ENCODE peak calls at places on chromosomes 13 and 19, in seven cellular contexts. I is breast epithelium, U is endodermal cell, K is ascending aorta, L is pancreas, B is fibroblast of pulmonary artery, Y is foreskin fibroblast. O is an unnamed sample.
A peak's percentile ranks its signal among the peaks of the same experiment; 100 is the strongest.

GRCh38 chr19:14556662-14557188 is 15.1 kb downstream of the NDUFB7 start:
- DNase-seq in U (peak; percentile 94), I (peak; percentile 79), Y (peak; percentile 92), B (peak; percentile 86), L (peak; percentile 90), K (no peak), O (peak; percentile 44)

GRCh38 chr13:114227528-114227927 is 7.2 kb upstream of the CDC16 start:
- DNase-seq in I (no peak), K (no peak), L (no peak), B (no peak), U (no peak), Y (no peak), O (no peak)

GRCh38 chr19:40603071-40603718 is 2.0 kb downstream of the LTBP4 start:
- DNase-seq in U (no peak), I (no peak), L (no peak), B (peak; percentile 70), Y (no peak), K (no peak), O (no peak)

GRCh38 chr13:99766641-99767045 is 204.9 kb downstream of the ZIC5 start:
- DNase-seq in U (peak; percentile 77), B (no peak), I (no peak), L (no peak), K (no peak), Y (no peak), O (no peak)

GRCh38 chr13:110304256-110304655 is 2.7 kb downstream of the COL4A1 start:
- DNase-seq in I (no peak), B (peak; percentile 74), U (no peak), Y (peak; percentile 79), L (no peak), K (no peak), O (no peak)

GRCh38 chr13:27053902-27054595 is 117.6 kb downstream of the USP12 start:
- DNase-seq in I (no peak), L (no peak), B (peak; percentile 69), U (no peak), K (no peak), Y (peak; percentile 92), O (no peak)

GRCh38 chr19:45451181-45451849 is 16.5 kb upstream of the FOSB start:
- DNase-seq in B (peak; percentile 62), I (no peak), L (peak; percentile 43), Y (peak; percentile 71), U (peak; percentile 69), K (no peak), O (no peak)

GRCh38 chr13:39779337-39780270 is 124.1 kb downstream of the COG6 start:
- DNase-seq in L (no peak), I (no peak), B (peak; percentile 60), K (no peak), Y (peak; percentile 42), U (no peak), O (no peak)

GRCh38 chr19:16940626-16941025 is 51.8 kb downstream of the F2RL3 start:
- DNase-seq in K (no peak), B (no peak), Y (no peak), U (no peak), I (peak; percentile 10), L (no peak), O (no peak)

GRCh38 chr13:30463820-30464495 is 1.8 kb downstream of the HMGB1 start:
- DNase-seq in K (no peak), Y (peak; percentile 79), L (peak; percentile 74), U (peak; percentile 65), I (peak; percentile 54), B (peak; percentile 69), O (no peak)

GRCh38 chr19:2791876-2792275 is 6.6 kb downstream of the THOP1 start:
- DNase-seq in U (no peak), B (no peak), I (no peak), Y (no peak), L (no peak), K (no peak), O (no peak)

GRCh38 chr19:4053423-4054324 is 13.0 kb downstream of the ZBTB7A start:
- DNase-seq in Y (no peak), U (no peak), K (no peak), L (no peak), B (no peak), I (no peak), O (no peak)

GRCh38 chr19:35046461-35046860 is 4.9 kb downstream of the HPN start:
- DNase-seq in B (no peak), K (no peak), Y (no peak), I (no peak), L (peak; percentile 83), U (no peak), O (no peak)

GRCh38 chr19:56304243-56304642 is 10.4 kb downstream of the ZSCAN5A start:
- DNase-seq in U (no peak), I (no peak), L (no peak), K (no peak), B (no peak), Y (no peak), O (no peak)

GRCh38 chr19:3129112-3129511 is 6.7 kb upstream of the GNA15 start:
- DNase-seq in K (no peak), B (peak; percentile 85), U (peak; percentile 34), I (no peak), L (no peak), Y (peak; percentile 82), O (no peak)

GRCh38 chr19:12611361-12611699 is 610 bp downstream of the ZNF791 start:
- DNase-seq in K (peak; percentile 9), L (peak; percentile 75), B (peak; percentile 76), I (peak; percentile 75), U (peak; percentile 86), Y (peak; percentile 84), O (peak; percentile 42)

GRCh38 chr19:43776285-43776684 is 4.5 kb downstream of the KCNN4 start:
- DNase-seq in L (no peak), B (no peak), K (no peak), Y (no peak), U (no peak), I (no peak), O (no peak)

GRCh38 chr19:43775299-43775890 is 5.4 kb downstream of the KCNN4 start:
- DNase-seq in L (no peak), B (no peak), K (no peak), Y (no peak), U (no peak), I (no peak), O (no peak)

GRCh38 chr19:43773725-43774102 is 7.1 kb downstream of the KCNN4 start:
- DNase-seq in L (no peak), U (no peak), K (no peak), Y (no peak), B (no peak), I (no peak), O (no peak)

GRCh38 chr19:43777163-43777700 is 3.5 kb downstream of the KCNN4 start:
- DNase-seq in L (no peak), Y (peak; percentile 44), K (no peak), B (no peak), U (no peak), I (no peak), O (no peak)

GRCh38 chr19:43774103-43774939 is 6.5 kb downstream of the KCNN4 start:
- DNase-seq in U (peak; percentile 94), I (no peak), K (no peak), Y (peak; percentile 89), B (peak; percentile 57), L (peak; percentile 88), O (no peak)
- TF ChIP-seq CTCF in U (peak; percentile 83), I (no peak), K (peak; percentile 50), Y (peak; percentile 58), B (peak; percentile 50), L (peak; percentile 24), O (peak; percentile 82)

DNA sequence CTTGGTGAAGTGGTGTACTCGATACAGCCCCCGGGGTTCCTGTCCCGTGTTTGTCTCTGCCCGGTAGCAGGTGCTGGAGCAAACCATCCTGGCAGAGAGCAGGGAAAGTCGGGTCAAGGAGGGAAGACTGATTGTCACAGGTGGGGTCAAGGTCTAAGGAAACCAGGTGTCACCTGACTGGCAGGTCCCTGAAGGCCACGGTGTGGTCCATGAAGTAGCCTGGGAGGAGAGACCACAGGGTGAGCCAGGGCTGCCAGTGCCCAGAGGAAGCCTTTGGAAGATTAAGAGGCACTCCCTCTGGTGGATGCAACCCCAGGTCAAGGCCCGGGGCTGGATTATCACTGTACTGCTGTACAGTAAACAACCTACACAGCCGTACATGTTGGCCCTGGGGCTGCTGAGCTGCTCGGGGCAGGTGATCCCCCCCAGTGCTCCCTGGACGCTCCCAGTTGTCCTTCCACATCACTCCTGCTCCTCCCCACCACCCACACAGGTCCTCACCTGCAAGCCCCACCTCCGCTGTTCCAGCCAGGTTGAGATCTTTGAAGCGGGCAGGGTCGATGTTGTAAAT is 6.0 kb upstream of the CCER2 start:
- DNase-seq in Y (peak; percentile 38), L (no peak), U (no peak), I (no peak), K (no peak), B (peak; percentile 14), O (no peak)
- TF ChIP-seq CTCF in Y (no peak), L (no peak), U (peak; percentile 60), I (no peak), K (no peak), B (peak; percentile 7), O (no peak)

GRCh38 chr13:113034451-113035208 is 65.6 kb downstream of the MCF2L start:
- DNase-seq in I (no peak), L (peak; percentile 54), U (peak; percentile 81), B (peak; percentile 70), Y (peak; percentile 84), K (no peak), O (no peak)
- TF ChIP-seq CTCF in I (peak; percentile 71), L (peak; percentile 15), U (peak; percentile 78), B (peak; percentile 76), Y (peak; percentile 75), K (peak; percentile 78), O (no peak)

GRCh38 chr13:113084943-113085540 is 20.5 kb upstream of the F7 start:
- DNase-seq in U (no peak), L (peak; percentile 69), Y (no peak), B (no peak), I (no peak), K (no peak), O (no peak)

GRCh38 chr13:113086991-113087922 is 18.3 kb upstream of the F7 start:
- DNase-seq in Y (no peak), I (no peak), B (no peak), K (no peak), U (no peak), L (peak; percentile 41), O (no peak)

GRCh38 chr13:113087923-113088690 is 17.5 kb upstream of the F7 start:
- DNase-seq in K (no peak), I (no peak), L (peak; percentile 47), B (no peak), U (peak; percentile 29), Y (no peak), O (no peak)

GRCh38 chr13:113084094-113084942 is 21.3 kb upstream of the F7 start:
- DNase-seq in B (no peak), K (no peak), U (no peak), Y (no peak), L (peak; percentile 36), I (no peak), O (no peak)

DNA sequence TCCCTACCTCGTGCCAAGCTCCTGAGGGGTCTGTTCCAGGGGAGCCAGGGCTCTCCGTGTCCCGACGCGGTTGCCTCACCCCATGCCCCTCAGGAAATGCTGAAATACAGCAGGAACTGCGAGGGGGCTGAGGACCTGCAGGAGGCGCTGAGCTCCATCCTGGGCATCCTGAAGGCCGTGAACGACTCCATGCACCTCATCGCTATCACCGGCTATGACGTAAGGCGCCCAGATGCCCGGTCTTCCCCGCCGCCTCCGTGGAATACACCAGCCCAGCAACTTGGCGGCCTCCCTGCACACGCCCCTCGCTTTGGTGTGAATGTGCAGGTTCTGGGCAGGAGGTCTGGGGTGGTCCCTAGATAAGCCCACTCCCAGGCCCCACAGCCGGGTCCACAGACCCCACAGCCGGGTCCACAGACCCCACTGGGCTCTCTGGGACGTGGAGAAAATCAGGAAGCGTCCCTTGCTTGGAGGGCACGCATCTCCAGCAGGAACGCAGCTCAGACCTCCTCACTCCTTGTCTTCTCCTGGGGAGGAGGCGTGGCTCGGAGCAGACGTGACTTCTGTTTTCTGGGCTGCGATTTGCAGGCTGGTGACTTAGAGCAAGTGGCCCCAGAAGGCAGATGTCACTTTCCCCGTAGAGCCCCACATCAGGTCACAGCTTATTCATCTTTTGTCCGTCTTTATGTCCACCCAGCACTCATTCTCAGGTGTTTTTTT is 19.4 kb upstream of the F7 start:
- DNase-seq in Y (no peak), L (peak; percentile 44), U (peak; percentile 76), B (peak; percentile 5), K (no peak), I (no peak), O (no peak)
- TF ChIP-seq CTCF in Y (no peak), L (no peak), U (peak; percentile 69), B (peak; percentile 16), K (no peak), I (no peak), O (no peak)

O was measured in omental fat pad.